ENCODE peak calls at places on chromosome 16, in ten cellular contexts. U, C, T, S, W, D, M, H, Q and O are unnamed samples.

GRCh38 chr16:89863741-89864391 is 9.5 kb upstream of the TCF25 start:
- DNase-seq in U (no peak), C (no peak), T (no peak), S (no peak), W (no peak), D (peak; percentile 53), M (peak; percentile 73), H (peak; percentile 32), Q (no peak), O (no peak)

GRCh38 chr16:10597184-10597583 is 16.8 kb upstream of the EMP2 start:
- DNase-seq in U (no peak), C (no peak), T (no peak), S (no peak), W (no peak), D (no peak), M (no peak), H (no peak), Q (no peak), O (no peak)

GRCh38 chr16:70267516-70267915 is 15.8 kb upstream of the EXOSC6 start:
- DNase-seq in U (no peak), C (no peak), T (peak; percentile 34), S (peak; percentile 85), W (no peak), D (peak; percentile 60), M (peak; percentile 68), H (peak; percentile 28), Q (no peak), O (peak; percentile 48)

GRCh38 chr16:86823895-86824671 is 245.7 kb downstream of the FOXL1 start:
- DNase-seq in U (no peak), C (no peak), T (no peak), S (peak; percentile 54), W (no peak), D (no peak), M (peak; percentile 12), H (no peak), Q (no peak), O (peak; percentile 37)

GRCh38 chr16:6193718-6194117 is 1096.1 kb upstream of the EEF2KMT start:
- DNase-seq in U (no peak), C (no peak), T (no peak), S (peak; percentile 95), W (no peak), D (no peak), M (no peak), H (no peak), Q (no peak), O (no peak)

GRCh38 chr16:89367538-89368059 is 122.8 kb downstream of the ANKRD11 start:
- DNase-seq in U (no peak), C (no peak), T (no peak), S (no peak), W (no peak), D (no peak), M (no peak), H (no peak), Q (no peak), O (no peak)

GRCh38 chr16:78490847-78491246 is 391.4 kb downstream of the WWOX start:
- DNase-seq in U (no peak), C (no peak), T (no peak), S (no peak), W (peak; percentile 47), D (no peak), M (no peak), H (no peak), Q (no peak), O (no peak)

GRCh38 chr16:15649727-15650018 is 372 bp upstream of the NDE1 start:
- DNase-seq in U (no peak), C (no peak), T (no peak), S (no peak), W (no peak), D (no peak), M (no peak), H (no peak), Q (no peak), O (no peak)

GRCh38 chr16:86343111-86343642 is 167.2 kb upstream of the FOXF1 start:
- DNase-seq in U (peak; percentile 49), C (no peak), T (no peak), S (no peak), W (no peak), D (no peak), M (peak; percentile 84), H (peak; percentile 16), Q (no peak), O (no peak)

GRCh38 chr16:53952215-53953208 is 248.6 kb downstream of the FTO start:
- DNase-seq in U (no peak), C (no peak), T (no peak), S (no peak), W (no peak), D (no peak), M (peak; percentile 41), H (no peak), Q (no peak), O (no peak)

GRCh38 chr16:86634290-86634689 is 55.9 kb downstream of the FOXL1 start:
- DNase-seq in U (no peak), C (no peak), T (no peak), S (no peak), W (no peak), D (no peak), M (peak; percentile 36), H (no peak), Q (no peak), O (no peak)

DNA sequence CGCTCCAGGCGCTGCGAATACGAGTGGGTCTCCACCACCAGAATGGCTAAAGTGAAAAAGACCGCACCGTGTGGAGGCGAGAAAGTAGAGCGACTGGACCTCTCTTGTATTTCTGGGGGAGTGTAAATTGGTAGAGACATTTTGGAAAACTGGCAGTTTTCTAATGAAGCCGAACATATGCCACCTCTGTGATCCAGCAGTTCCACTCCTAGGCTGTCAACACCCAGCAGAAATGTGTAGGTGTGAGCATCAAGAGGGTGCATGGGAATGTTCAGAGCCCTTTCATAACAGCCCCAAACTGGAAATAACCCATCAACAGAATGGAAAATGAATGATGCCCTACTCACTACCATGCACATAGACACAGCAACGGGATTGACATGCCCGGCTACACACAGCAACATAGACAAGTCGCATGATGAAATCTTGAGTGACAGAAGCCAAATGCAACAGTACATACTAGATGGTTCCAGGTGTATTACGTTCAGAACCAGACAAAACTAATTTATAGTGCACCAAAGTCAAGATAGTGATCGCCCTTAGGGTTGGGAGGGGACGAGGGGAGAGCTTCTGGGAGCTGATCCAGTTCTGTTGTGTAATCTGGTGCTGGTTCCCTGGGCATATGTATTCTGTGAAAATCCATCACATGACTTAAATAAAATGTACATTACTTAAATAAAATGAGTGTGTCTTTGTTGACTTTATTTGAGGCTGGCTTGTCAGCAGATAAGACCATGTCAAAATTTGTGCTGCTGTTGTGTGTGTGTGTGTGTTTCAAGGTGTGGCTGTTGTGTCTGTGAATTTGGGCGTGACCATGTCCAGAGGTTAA is 877 bp upstream of the BCL7C start:
- DNase-seq in U (no peak), C (no peak), T (no peak), S (no peak), W (no peak), D (no peak), M (no peak), H (no peak), Q (no peak), O (no peak)
- TF ChIP-seq CTCF in U (no peak), C (peak; percentile 15), T (no peak), S (no peak), W (no peak), D (no peak), M (no peak), H (no peak), Q (no peak), O (no peak)

GRCh38 chr16:12095275-12096161 is 119.0 kb downstream of the SNX29 start:
- DNase-seq in U (peak; percentile 84), C (no peak), T (no peak), S (peak; percentile 82), W (no peak), D (peak; percentile 83), M (peak; percentile 73), H (peak; percentile 60), Q (no peak), O (peak; percentile 76)
- TF ChIP-seq CTCF in U (peak; percentile 80), C (peak; percentile 95), T (peak; percentile 88), S (peak; percentile 97), W (peak; percentile 78), D (peak; percentile 95), M (peak; percentile 91), H (peak; percentile 89), Q (peak; percentile 94), O (peak; percentile 94)

GRCh38 chr16:27223701-27224100 is 20.4 kb downstream of the KDM8 start:
- DNase-seq in U (no peak), C (no peak), T (no peak), S (no peak), W (no peak), D (no peak), M (no peak), H (no peak), Q (no peak), O (no peak)

GRCh38 chr16:27224271-27224737 is 21.0 kb downstream of the KDM8 start:
- DNase-seq in U (no peak), C (no peak), T (no peak), S (no peak), W (no peak), D (no peak), M (no peak), H (no peak), Q (no peak), O (no peak)

GRCh38 chr16:27222499-27223225 is 19.3 kb downstream of the KDM8 start:
- DNase-seq in U (no peak), C (no peak), T (peak; percentile 69), S (no peak), W (peak; percentile 40), D (no peak), M (peak; percentile 78), H (peak; percentile 55), Q (no peak), O (no peak)

GRCh38 chr16:27221576-27222498 is 18.5 kb downstream of the KDM8 start:
- DNase-seq in U (no peak), C (no peak), T (peak; percentile 71), S (no peak), W (no peak), D (no peak), M (peak; percentile 83), H (peak; percentile 68), Q (no peak), O (no peak)

DNA sequence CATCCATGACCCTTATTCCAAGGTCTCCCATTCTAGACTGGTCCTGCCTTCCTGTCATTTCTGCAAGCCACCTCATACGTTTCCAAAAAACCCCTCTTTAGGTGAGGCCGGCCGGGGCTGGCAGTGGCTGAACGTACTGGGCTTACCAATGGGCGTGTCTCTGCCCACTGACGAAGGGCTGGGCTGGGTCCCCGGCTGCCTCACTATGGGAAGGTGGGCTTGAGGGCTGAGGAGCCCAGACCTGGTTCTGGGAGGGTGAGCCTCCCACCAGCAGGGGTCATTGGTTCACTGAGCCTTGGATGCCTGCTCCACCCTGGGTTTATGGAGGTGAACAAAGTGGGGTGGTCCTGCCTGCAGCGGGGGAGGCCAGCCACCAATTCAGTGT is 19.9 kb downstream of the KDM8 start:
- DNase-seq in U (no peak), C (no peak), T (no peak), S (no peak), W (no peak), D (no peak), M (no peak), H (no peak), Q (no peak), O (no peak)
- TF ChIP-seq CTCF in U (no peak), C (no peak), T (no peak), S (peak; percentile 54), W (no peak), D (no peak), M (no peak), H (no peak), Q (no peak), O (no peak)

DNA sequence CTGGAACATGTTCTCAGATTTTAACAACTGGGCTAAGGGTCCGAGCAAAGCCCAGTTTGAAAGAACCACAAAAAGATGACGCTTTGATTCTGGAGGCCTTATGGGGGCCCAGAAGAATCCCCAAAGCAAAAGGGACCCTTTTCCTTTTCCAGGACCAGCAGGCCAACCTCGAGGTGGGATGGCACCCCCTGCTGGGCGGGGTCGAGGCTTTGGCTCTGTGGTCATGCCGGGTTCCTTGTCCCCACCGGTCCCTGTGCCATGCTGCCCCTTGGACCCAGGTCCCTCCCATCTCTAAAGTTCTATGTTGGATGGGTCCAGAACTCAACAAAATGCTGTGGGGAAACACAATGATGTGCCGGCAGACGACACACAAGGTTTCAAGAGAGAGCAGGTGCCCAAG is 30.9 kb downstream of the TMEM204 start:
- DNase-seq in U (no peak), C (no peak), T (no peak), S (no peak), W (no peak), D (peak; percentile 57), M (no peak), H (no peak), Q (no peak), O (peak; percentile 34)
- TF ChIP-seq CTCF in U (no peak), C (peak; percentile 14), T (no peak), S (no peak), W (peak; percentile 6), D (no peak), M (peak; percentile 30), H (no peak), Q (no peak), O (no peak)